ENCODE peak calls at places on chromosomes 4 and X, in seven cellular contexts. J is body of pancreas, U is OCI-LY7, L is esophagus muscularis mucosa, Y is A549, F is osteocyte, E is esophagus squamous epithelium. C is an unnamed sample.

GRCh38 chr4:2333356-2333841 is 71.5 kb upstream of the MXD4 start:
- DNase-seq in J (no peak), U (no peak), L (peak; percentile 62), Y (no peak), F (peak; percentile 78), E (no peak), C (peak; percentile 80)

GRCh38 chrX:22634751-22635150 is 362.0 kb downstream of the CBLL2 start:
- DNase-seq in J (no peak), U (no peak), L (no peak), Y (no peak), F (no peak), E (no peak), C (no peak)

GRCh38 chrX:65723706-65724105 is 56.3 kb downstream of the MSN start:
- DNase-seq in J (no peak), U (no peak), L (no peak), Y (no peak), F (no peak), E (no peak), C (peak; percentile 83)

GRCh38 chr4:27003602-27004238 is 143.1 kb downstream of the STIM2 start:
- DNase-seq in J (no peak), U (peak; percentile 38), L (no peak), Y (no peak), F (no peak), E (no peak), C (no peak)

GRCh38 chr4:121765941-121766538 is 1.1 kb upstream of the SMIM43 start:
- DNase-seq in J (no peak), U (no peak), L (no peak), Y (no peak), F (no peak), E (no peak), C (no peak)

GRCh38 chrX:133994576-133994975 is 9.2 kb upstream of the GPC3 start:
- DNase-seq in J (no peak), U (no peak), L (no peak), Y (no peak), F (no peak), E (no peak), C (no peak)

GRCh38 chr4:121790976-121791375 is 10.1 kb upstream of the EXOSC9 start:
- DNase-seq in J (no peak), U (no peak), L (no peak), Y (no peak), F (no peak), E (no peak), C (no peak)

GRCh38 chr4:61210186-61210939 is 10.2 kb downstream of the ADGRL3 start:
- DNase-seq in J (no peak), U (no peak), L (no peak), Y (no peak), F (no peak), E (no peak), C (no peak)

GRCh38 chr4:15398001-15398400 is 29.8 kb upstream of the C1QTNF7 start:
- DNase-seq in J (no peak), U (no peak), L (no peak), Y (no peak), F (no peak), E (no peak), C (no peak)

GRCh38 chrX:77937291-77937690 is 26.8 kb downstream of the ATP7A start:
- DNase-seq in J (no peak), U (no peak), L (no peak), Y (no peak), F (no peak), E (no peak), C (no peak)

GRCh38 chr4:146134761-146135160 is 40.8 kb upstream of the LSM6 start:
- DNase-seq in J (peak; percentile 33), U (no peak), L (no peak), Y (no peak), F (no peak), E (no peak), C (no peak)

GRCh38 chr4:180485407-180485806 is 1757.8 kb upstream of the TENM3 start:
- DNase-seq in J (no peak), U (no peak), L (no peak), Y (no peak), F (no peak), E (no peak), C (no peak)

GRCh38 chr4:48275247-48275646 is 5.6 kb upstream of the TEC start:
- DNase-seq in J (no peak), U (peak; percentile 45), L (no peak), Y (peak; percentile 6), F (no peak), E (no peak), C (peak; percentile 73)

GRCh38 chr4:142452132-142452855 is 393.8 kb downstream of the INPP4B start:
- DNase-seq in J (no peak), U (no peak), L (no peak), Y (no peak), F (no peak), E (no peak), C (no peak)

GRCh38 chr4:67393699-67394281 is 151.5 kb downstream of the CENPC start:
- DNase-seq in J (peak; percentile 21), U (peak; percentile 59), L (no peak), Y (peak; percentile 5), F (no peak), E (no peak), C (peak; percentile 58)

GRCh38 chr4:2462218-2462991 is 6.5 kb upstream of the RNF4 start:
- DNase-seq in J (peak; percentile 81), U (peak; percentile 84), L (no peak), Y (peak; percentile 62), F (no peak), E (no peak), C (peak; percentile 88)

GRCh38 chr4:138242076-138242829 is at the start of gene SLC7A11:
- DNase-seq in J (peak; percentile 87), U (peak; percentile 97), L (no peak), Y (peak; percentile 20), F (peak; percentile 91), E (peak; percentile 8), C (peak; percentile 97)

GRCh38 chrX:150697641-150698040 is 4.4 kb downstream of the MTMR1 start:
- DNase-seq in J (no peak), U (peak; percentile 24), L (no peak), Y (no peak), F (no peak), E (no peak), C (no peak)

GRCh38 chrX:68146054-68146453 is 287.2 kb downstream of the OPHN1 start:
- DNase-seq in J (no peak), U (peak; percentile 2), L (no peak), Y (peak; percentile 1), F (no peak), E (no peak), C (peak; percentile 0)

GRCh38 chr4:5206391-5206790 is 155.1 kb downstream of the STK32B start:
- DNase-seq in J (no peak), U (no peak), L (no peak), Y (no peak), F (no peak), E (no peak), C (no peak)

GRCh38 chrX:71909956-71910355 is 689 bp upstream of the NHSL2 start:
- DNase-seq in J (no peak), U (no peak), L (no peak), Y (no peak), F (no peak), E (no peak), C (no peak)

GRCh38 chr4:5839751-5840674 is 52.9 kb downstream of the CRMP1 start:
- DNase-seq in J (peak; percentile 17), U (no peak), L (peak; percentile 93), Y (no peak), F (no peak), E (no peak), C (no peak)

GRCh38 chr4:3607690-3608514 is 75.7 kb upstream of the LRPAP1 start:
- DNase-seq in J (no peak), U (no peak), L (no peak), Y (no peak), F (no peak), E (no peak), C (no peak)

GRCh38 chr4:44487341-44487740 is 38.7 kb upstream of the KCTD8 start:
- DNase-seq in J (no peak), U (no peak), L (no peak), Y (no peak), F (no peak), E (no peak), C (no peak)

GRCh38 chrX:74438771-74439170 is 17.5 kb downstream of the SLC16A2 start:
- DNase-seq in J (no peak), U (no peak), L (no peak), Y (no peak), F (no peak), E (no peak), C (no peak)
- TF ChIP-seq CTCF in J (no peak), U (no peak), L (no peak), Y (no peak), F (no peak), E (no peak), C (no peak)

DNA sequence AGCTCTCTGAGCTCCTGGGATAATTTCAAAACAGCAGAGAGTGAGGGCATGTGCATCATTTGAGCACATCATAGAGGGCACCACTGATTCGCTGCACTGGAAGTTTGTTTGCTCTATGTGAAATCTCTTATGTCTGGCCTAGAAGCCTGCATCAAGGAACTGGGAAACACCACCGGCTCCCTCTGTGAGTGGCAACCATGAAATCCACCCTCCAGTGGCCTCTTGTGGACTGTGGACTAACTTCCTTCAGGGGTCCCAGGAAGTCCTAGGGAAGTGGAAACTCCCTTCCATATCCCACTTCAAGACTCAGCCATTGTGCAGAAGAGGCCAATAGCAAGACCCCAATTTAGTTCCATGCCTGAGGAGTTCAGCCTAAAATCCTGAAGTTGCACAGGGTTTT is 48.0 kb upstream of the IGFBP7 start:
- DNase-seq in J (no peak), U (no peak), L (no peak), Y (no peak), F (no peak), E (no peak), C (no peak)
- TF ChIP-seq CTCF in J (no peak), U (no peak), L (no peak), Y (peak; percentile 12), F (peak; percentile 8), E (no peak), C (no peak)

DNA sequence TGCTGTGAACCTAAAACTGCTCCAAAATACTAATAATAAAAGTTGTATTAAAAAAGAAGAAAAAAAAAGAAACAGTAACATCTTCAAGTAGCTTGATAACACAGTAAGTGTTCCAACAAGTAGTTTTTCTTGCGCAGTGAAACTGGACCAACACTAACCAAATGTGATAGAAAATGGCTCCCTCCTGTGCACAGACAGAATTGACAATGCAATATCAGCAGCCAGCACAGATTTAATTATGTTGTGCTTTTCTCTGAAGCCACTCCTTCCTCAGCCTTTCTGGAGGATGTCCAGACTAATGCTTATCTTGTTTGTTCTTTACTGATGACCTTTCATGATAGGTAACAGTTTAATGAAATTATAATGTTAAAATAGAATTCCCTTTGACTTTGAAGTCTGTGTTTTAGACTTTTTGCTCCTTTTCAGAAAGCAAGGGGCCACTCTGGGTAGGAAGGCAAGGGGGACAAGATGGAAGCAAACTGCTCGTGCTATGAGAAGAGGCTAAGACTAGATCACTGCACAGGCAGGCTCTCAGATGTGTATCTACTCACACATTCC is 147.1 kb upstream of the RPL34 start:
- DNase-seq in J (no peak), U (no peak), L (no peak), Y (no peak), F (no peak), E (no peak), C (no peak)
- TF ChIP-seq CTCF in J (no peak), U (no peak), L (no peak), Y (no peak), F (no peak), E (no peak), C (no peak)

DNA sequence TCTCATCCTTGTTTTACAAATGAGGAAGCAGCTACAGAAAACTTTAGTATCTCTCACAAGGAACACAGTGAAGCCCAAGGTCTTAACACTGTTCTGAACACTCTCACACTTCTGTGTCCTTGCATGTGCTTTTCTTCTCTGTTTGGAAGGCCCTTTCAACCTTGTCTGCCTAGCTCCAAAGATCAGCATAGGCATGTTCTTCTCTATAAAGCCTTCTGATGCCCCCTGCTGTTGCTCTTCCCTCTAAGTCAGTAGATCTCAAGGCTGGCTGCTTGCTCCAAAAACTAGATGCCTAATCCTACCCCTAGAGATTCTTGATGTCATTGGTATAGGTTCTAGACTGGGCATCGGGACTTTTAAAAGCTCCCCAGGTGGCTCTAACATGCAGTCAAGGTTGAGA is 5.9 kb downstream of the APOO start:
- DNase-seq in J (peak; percentile 70), U (peak; percentile 71), L (no peak), Y (peak; percentile 62), F (no peak), E (peak; percentile 6), C (peak; percentile 77)
- TF ChIP-seq CTCF in J (peak; percentile 65), U (peak; percentile 56), L (peak; percentile 32), Y (peak; percentile 67), F (peak; percentile 75), E (peak; percentile 54), C (peak; percentile 33)